ENCODE peak calls at places on chromosomes 6 and 20, in six cellular contexts. O, X, J, L, G and V are unnamed samples.

GRCh38 chr20:6122873-6123649 is at the start of gene FERMT1:
- DNase-seq in O (peak; percentile 52), X (peak; percentile 48), J (peak; percentile 81), L (no peak), G (peak; percentile 89), V (peak; percentile 79)

GRCh38 chr20:4726710-4727391 is 5.1 kb downstream of the PRND start:
- DNase-seq in O (peak; percentile 33), X (no peak), J (peak; percentile 22), L (no peak), G (no peak), V (no peak)

GRCh38 chr6:108117427-108118358 is 43.2 kb upstream of the OSTM1 start:
- DNase-seq in O (no peak), X (peak; percentile 31), J (peak; percentile 42), L (no peak), G (peak; percentile 11), V (no peak)

GRCh38 chr6:138493413-138493812 is 5.9 kb downstream of the NHSL1 start:
- DNase-seq in O (no peak), X (no peak), J (no peak), L (no peak), G (no peak), V (no peak)

GRCh38 chr20:3730803-3731370 is 1.6 kb upstream of the HSPA12B start:
- DNase-seq in O (no peak), X (peak; percentile 23), J (no peak), L (no peak), G (no peak), V (no peak)

GRCh38 chr6:34273242-34273805 is 24.5 kb upstream of the SMIM29 start:
- DNase-seq in O (no peak), X (peak; percentile 80), J (peak; percentile 40), L (no peak), G (no peak), V (no peak)

GRCh38 chr20:41570552-41570951 is 47.6 kb downstream of the CHD6 start:
- DNase-seq in O (no peak), X (no peak), J (no peak), L (no peak), G (no peak), V (no peak)

GRCh38 chr6:170295519-170296422 is 4.9 kb upstream of the DLL1 start:
- DNase-seq in O (peak; percentile 16), X (peak; percentile 45), J (no peak), L (no peak), G (no peak), V (no peak)

GRCh38 chr6:35489995-35490791 is 6.7 kb downstream of the TEAD3 start:
- DNase-seq in O (peak; percentile 92), X (peak; percentile 94), J (peak; percentile 51), L (peak; percentile 93), G (no peak), V (no peak)

GRCh38 chr6:94956910-94957309 is 620.4 kb upstream of the MANEA start:
- DNase-seq in O (no peak), X (no peak), J (no peak), L (no peak), G (no peak), V (no peak)

GRCh38 chr6:73121421-73121993 is 103.8 kb downstream of the KHDC1L start:
- DNase-seq in O (no peak), X (no peak), J (no peak), L (no peak), G (no peak), V (no peak)

GRCh38 chr20:7144464-7144863 is 377.0 kb downstream of the BMP2 start:
- DNase-seq in O (no peak), X (no peak), J (no peak), L (no peak), G (no peak), V (no peak)

GRCh38 chr6:157944983-157945931 is 36.4 kb upstream of the SYNJ2 start:
- DNase-seq in O (no peak), X (no peak), J (no peak), L (no peak), G (no peak), V (no peak)

GRCh38 chr6:24918641-24919403 is 16.9 kb downstream of the RIPOR2 start:
- DNase-seq in O (no peak), X (peak; percentile 27), J (no peak), L (no peak), G (no peak), V (no peak)

GRCh38 chr6:159360306-159360705 is 191.1 kb downstream of the FNDC1 start:
- DNase-seq in O (no peak), X (no peak), J (no peak), L (no peak), G (no peak), V (no peak)

GRCh38 chr20:3071610-3072529 is at the start of gene OXT:
- DNase-seq in O (no peak), X (peak; percentile 56), J (no peak), L (peak; percentile 91), G (no peak), V (no peak)

GRCh38 chr6:170067257-170067656 is 223.6 kb downstream of the DLL1 start:
- DNase-seq in O (no peak), X (no peak), J (no peak), L (peak; percentile 79), G (no peak), V (no peak)

GRCh38 chr6:155292711-155293110 is 21.6 kb downstream of the TFB1M start:
- DNase-seq in O (no peak), X (no peak), J (no peak), L (no peak), G (no peak), V (no peak)

GRCh38 chr6:109693128-109693527 is 2.0 kb downstream of the FIG4 start:
- DNase-seq in O (no peak), X (no peak), J (no peak), L (no peak), G (no peak), V (no peak)

GRCh38 chr6:34412643-34413214 is 13.1 kb downstream of the RPS10 start:
- DNase-seq in O (no peak), X (no peak), J (no peak), L (no peak), G (no peak), V (no peak)

GRCh38 chr6:154925130-154925529 is 70.0 kb upstream of the TIAM2 start:
- DNase-seq in O (no peak), X (no peak), J (no peak), L (peak; percentile 45), G (no peak), V (no peak)

GRCh38 chr6:32148722-32149576 is 2.8 kb downstream of the PRRT1 start:
- DNase-seq in O (peak; percentile 62), X (peak; percentile 61), J (peak; percentile 64), L (peak; percentile 94), G (no peak), V (no peak)

GRCh38 chr6:133555726-133556125 is 314.6 kb downstream of the EYA4 start:
- DNase-seq in O (no peak), X (no peak), J (no peak), L (no peak), G (no peak), V (no peak)

DNA sequence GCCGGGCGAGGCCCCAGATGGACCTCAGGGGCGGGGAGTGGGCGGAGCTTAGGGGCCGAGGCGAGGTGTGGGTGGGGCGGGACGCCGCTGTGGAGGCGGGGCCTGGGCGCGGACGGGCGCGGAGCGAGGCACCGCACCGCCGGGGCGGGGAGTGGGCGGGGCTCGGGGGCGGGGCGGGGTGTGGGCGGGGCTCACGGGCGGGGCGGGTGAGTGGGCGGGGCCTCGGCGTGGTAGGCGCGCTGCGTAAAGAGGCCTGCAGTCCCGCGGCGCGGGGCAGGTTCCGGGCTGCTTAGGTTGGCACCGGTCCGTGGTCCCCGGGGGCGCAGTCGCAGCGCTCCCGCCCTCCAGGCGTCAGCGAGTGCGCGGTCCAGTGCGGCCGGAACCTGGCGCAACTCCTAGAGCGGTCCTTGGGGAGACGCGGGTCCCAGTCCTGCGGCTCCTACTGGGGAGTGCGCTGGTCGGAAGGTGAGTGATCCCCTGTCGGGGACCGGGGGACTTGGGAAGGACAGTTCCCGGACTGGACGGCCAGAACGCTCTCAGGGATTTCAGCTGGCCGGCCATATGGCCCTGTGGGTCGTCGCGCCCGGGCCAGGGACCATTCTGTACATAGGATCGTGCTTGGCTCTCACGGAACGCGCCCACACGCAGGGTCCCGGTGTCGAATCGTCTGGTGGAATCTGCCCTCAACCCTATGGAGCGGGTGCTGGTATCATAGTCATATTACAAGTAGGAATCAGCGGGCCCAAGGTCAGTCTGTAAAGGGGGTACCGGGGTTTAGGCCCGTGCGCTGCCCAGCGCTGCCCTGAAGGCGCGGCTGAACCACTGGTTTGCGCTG is at the start of gene NQO2:
- DNase-seq in O (peak; percentile 97), X (peak; percentile 96), J (peak; percentile 95), L (peak; percentile 99), G (peak; percentile 84), V (peak; percentile 75)
- TF ChIP-seq POLR2A in O (peak; percentile 86), X (peak; percentile 89), J (peak; percentile 86), L (no peak), G (peak; percentile 96), V (peak; percentile 82)

DNA sequence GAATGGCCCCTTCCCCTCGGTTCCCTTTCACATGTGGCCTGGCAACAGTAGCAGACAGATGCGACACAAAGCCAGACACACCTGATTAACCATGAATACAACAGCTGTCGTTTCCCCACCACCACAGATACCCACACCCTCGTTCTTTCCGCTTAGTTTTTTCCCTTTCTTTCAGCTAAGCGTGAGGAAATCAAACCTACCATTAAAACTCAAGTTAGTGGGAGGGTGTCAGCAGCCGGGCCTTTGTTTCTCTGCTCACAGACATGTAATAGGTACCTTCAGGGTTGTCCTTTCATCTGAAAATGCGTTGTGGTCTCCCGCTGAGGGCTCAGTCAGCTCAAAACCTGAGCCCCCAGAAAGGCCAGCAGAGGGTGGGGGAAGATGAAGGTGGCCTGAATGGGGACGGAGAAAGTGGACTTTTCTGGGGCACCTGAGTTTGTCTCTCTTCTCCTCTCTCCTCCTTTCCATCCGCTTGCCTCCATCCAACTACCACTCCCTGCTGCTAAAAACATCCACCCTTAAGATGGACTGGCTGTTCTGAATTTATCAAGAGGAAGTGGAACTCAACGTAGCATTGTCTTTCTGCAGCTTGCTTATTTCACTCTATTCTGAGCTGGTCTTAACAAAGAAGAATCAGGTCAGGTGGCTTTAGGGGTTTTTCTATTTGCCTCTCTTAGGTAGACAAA is 516.5 kb upstream of the JARID2 start:
- DNase-seq in O (no peak), X (no peak), J (no peak), L (no peak), G (no peak), V (no peak)
- TF ChIP-seq POLR2A in O (no peak), X (no peak), J (no peak), L (no peak), G (no peak), V (no peak)

GRCh38 chr20:46512943-46513844 is at the start of gene ZNF334:
- DNase-seq in O (peak; percentile 77), X (peak; percentile 92), J (peak; percentile 67), L (peak; percentile 85), G (no peak), V (no peak)
- TF ChIP-seq POLR2A in O (no peak), X (no peak), J (no peak), L (no peak), G (no peak), V (peak; percentile 35)

DNA sequence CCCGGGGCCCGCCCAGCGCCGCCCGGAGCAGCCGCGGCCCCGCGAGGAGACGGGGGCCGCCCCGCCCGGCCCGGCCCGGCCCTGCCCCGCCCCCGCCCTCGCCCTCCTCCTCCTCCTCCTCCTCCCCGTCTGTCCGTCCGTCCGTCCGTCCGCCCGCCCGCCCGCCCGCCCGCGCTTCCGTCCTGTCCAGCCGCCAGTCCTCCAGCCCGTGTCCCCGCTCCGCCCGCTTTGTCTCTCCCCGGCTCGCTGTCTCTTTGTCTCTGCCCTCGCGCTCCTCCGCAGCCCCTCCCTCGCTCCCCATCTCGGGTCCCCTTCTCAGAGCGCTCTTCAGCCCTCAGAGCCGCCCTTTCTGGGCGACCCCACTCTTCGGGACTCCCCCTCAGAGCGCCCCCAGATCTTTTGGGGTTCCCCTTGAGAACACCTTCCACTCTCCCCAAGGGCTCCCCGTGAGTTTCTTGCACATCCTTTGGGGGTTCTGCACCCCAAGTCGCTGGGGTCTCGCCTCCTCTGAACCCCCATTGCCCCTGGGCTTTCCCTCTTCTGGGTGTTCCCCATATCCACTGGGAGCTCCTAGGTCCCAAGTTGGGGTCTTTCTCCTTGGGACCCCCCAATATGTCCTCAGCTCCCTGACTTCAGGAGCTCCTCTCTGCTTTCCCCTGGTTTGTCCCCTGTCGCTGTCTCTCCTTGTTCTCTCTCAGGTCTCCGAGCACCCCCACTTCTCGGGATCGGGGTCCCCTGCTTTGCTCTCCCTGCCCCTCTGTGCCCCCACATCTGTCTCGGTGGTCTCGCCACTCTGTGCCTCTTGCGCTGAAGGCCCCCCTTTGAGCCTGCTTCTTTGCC is 79.5 kb upstream of the MYL9 start:
- DNase-seq in O (peak; percentile 75), X (peak; percentile 75), J (peak; percentile 78), L (peak; percentile 94), G (peak; percentile 48), V (no peak)
- TF ChIP-seq POLR2A in O (no peak), X (no peak), J (no peak), L (no peak), G (no peak), V (no peak)